ENCODE peak calls at places on chromosomes 7 and 10, in four cellular contexts. B is stimulated activated CD4-positive, alpha-beta T cell treated with anti-CD3 and anti-CD28 coated beads, Interleukin-1b, Interleukin-23, amount 100 ng/mL, for 24 hours; N is 8988T; D is kidney glomerular epithelial cell. H is an unnamed sample.

GRCh38 chr7:5296627-5297226 is 14.0 kb downstream of the SLC29A4 start:
- DNase-seq in B (peak; percentile 57), N (no peak), D (no peak), H (no peak)

GRCh38 chr7:127708788-127709187 is 56.8 kb downstream of the SND1 start:
- DNase-seq in B (peak; percentile 47), N (no peak), D (peak; percentile 90), H (peak; percentile 90)

GRCh38 chr7:150855476-150856302 is 3.4 kb downstream of the AOC1 start:
- DNase-seq in B (no peak), N (no peak), D (no peak), H (no peak)

GRCh38 chr7:36155811-36156361 is 2.8 kb downstream of the EEPD1 start:
- DNase-seq in B (no peak), N (no peak), D (no peak), H (peak; percentile 28)

GRCh38 chr7:140671966-140672365 is 779 bp upstream of the ADCK2 start:
- DNase-seq in B (no peak), N (no peak), D (no peak), H (no peak)

GRCh38 chr10:123996302-123996701 is 97.1 kb downstream of the CHST15 start:
- DNase-seq in B (no peak), N (no peak), D (no peak), H (peak; percentile 37)

GRCh38 chr10:89283174-89283987 is 18.5 kb upstream of the IFIT2 start:
- DNase-seq in B (no peak), N (no peak), D (peak; percentile 90), H (peak; percentile 80)

GRCh38 chr7:127770870-127771269 is 118.9 kb downstream of the SND1 start:
- DNase-seq in B (no peak), N (no peak), D (no peak), H (peak; percentile 70)

GRCh38 chr7:25716421-25716820 is 435.6 kb upstream of the NFE2L3 start:
- DNase-seq in B (no peak), N (no peak), D (peak; percentile 69), H (no peak)

GRCh38 chr10:29926649-29927048 is 132.7 kb downstream of the JCAD start:
- DNase-seq in B (no peak), N (no peak), D (peak; percentile 18), H (peak; percentile 31)

GRCh38 chr7:158740013-158740656 is 35.5 kb upstream of the NCAPG2 start:
- DNase-seq in B (no peak), N (no peak), D (no peak), H (peak; percentile 78)

GRCh38 chr10:112304460-112304859 is 21.3 kb downstream of the TECTB start:
- DNase-seq in B (no peak), N (no peak), D (no peak), H (no peak)

GRCh38 chr10:63573068-63573697 is 52.0 kb downstream of the REEP3 start:
- DNase-seq in B (no peak), N (no peak), D (no peak), H (peak; percentile 37)

GRCh38 chr7:147145194-147145593 is 1028.6 kb downstream of the CNTNAP2 start:
- DNase-seq in B (no peak), N (no peak), D (no peak), H (no peak)

GRCh38 chr7:1085266-1085665 is 2.6 kb upstream of the GPER1 start:
- DNase-seq in B (no peak), N (no peak), D (no peak), H (no peak)

GRCh38 chr7:158160199-158160598 is 427.4 kb downstream of the PTPRN2 start:
- DNase-seq in B (no peak), N (no peak), D (no peak), H (no peak)

GRCh38 chr10:117441812-117442443 is 66.7 kb upstream of the PDZD8 start:
- DNase-seq in B (no peak), N (no peak), D (peak; percentile 82), H (peak; percentile 95)

GRCh38 chr7:37592366-37592765 is 91.2 kb upstream of the GPR141 start:
- DNase-seq in B (no peak), N (no peak), D (no peak), H (no peak)

GRCh38 chr7:37408885-37409248 is 39.8 kb downstream of the ELMO1 start:
- DNase-seq in B (no peak), N (no peak), D (no peak), H (no peak)

GRCh38 chr10:47344996-47345870 is 2.9 kb upstream of the RBP3 start:
- DNase-seq in B (no peak), N (no peak), D (no peak), H (no peak)

H was measured in myocyte.